ENCODE peak calls at places on chromosome 6, in eight cellular contexts. Q is fibroblast of mammary gland, F is neural crest cell, P is RWPE1, T is GM13977, D is body of pancreas, H is HFFc6, M is endodermal cell. W is an unnamed sample.
A peak's percentile ranks its signal among the peaks of the same experiment; 100 is the strongest.

GRCh38 chr6:35552285-35552917 is 39.7 kb upstream of the TULP1 start:
- DNase-seq in Q (peak; percentile 56), F (peak; percentile 26), P (no peak), T (peak; percentile 34), D (peak; percentile 68), H (peak; percentile 36), M (peak; percentile 90), W (no peak)

GRCh38 chr6:32937230-32937633 is 3.6 kb downstream of the HLA-DMB start:
- DNase-seq in Q (no peak), F (no peak), P (no peak), T (no peak), D (no peak), H (no peak), M (no peak), W (no peak)

GRCh38 chr6:14702678-14703077 is 543.2 kb upstream of the JARID2 start:
- DNase-seq in Q (no peak), F (no peak), P (no peak), T (no peak), D (no peak), H (no peak), M (no peak), W (no peak)

GRCh38 chr6:22062807-22063408 is 233.9 kb downstream of the PRL start:
- DNase-seq in Q (no peak), F (no peak), P (no peak), T (no peak), D (no peak), H (no peak), M (no peak), W (no peak)

GRCh38 chr6:87661503-87661902 is 40.5 kb downstream of the AKIRIN2 start:
- DNase-seq in Q (peak; percentile 20), F (no peak), P (no peak), T (no peak), D (no peak), H (peak; percentile 50), M (no peak), W (no peak)

GRCh38 chr6:114592506-114592905 is 249.7 kb upstream of the HS3ST5 start:
- DNase-seq in Q (no peak), F (no peak), P (no peak), T (no peak), D (no peak), H (no peak), M (no peak), W (no peak)

GRCh38 chr6:95487817-95488216 is 89.5 kb upstream of the MANEA start:
- DNase-seq in Q (no peak), F (no peak), P (no peak), T (no peak), D (no peak), H (no peak), M (no peak), W (no peak)

GRCh38 chr6:42369568-42369967 is 82.2 kb downstream of the TRERF1 start:
- DNase-seq in Q (no peak), F (no peak), P (peak; percentile 67), T (peak; percentile 25), D (no peak), H (no peak), M (no peak), W (no peak)

GRCh38 chr6:170160628-170161611 is 130.0 kb downstream of the DLL1 start:
- DNase-seq in Q (no peak), F (no peak), P (no peak), T (no peak), D (no peak), H (no peak), M (no peak), W (peak; percentile 35)

GRCh38 chr6:143948208-143948607 is 59.9 kb downstream of the PLAGL1 start:
- DNase-seq in Q (no peak), F (no peak), P (no peak), T (no peak), D (no peak), H (no peak), M (no peak), W (no peak)
- TF ChIP-seq CTCF in Q (no peak), F (no peak), P (no peak), T (no peak), D (no peak), H (no peak), M (no peak), W (no peak)

GRCh38 chr6:31689249-31690110 is 8.6 kb upstream of the LY6G5C start:
- DNase-seq in Q (no peak), F (no peak), P (no peak), T (no peak), D (no peak), H (no peak), M (peak; percentile 84), W (no peak)
- TF ChIP-seq CTCF in Q (peak; percentile 45), F (peak; percentile 41), P (no peak), T (peak; percentile 48), D (no peak), H (peak; percentile 75), M (peak; percentile 73), W (peak; percentile 29)

GRCh38 chr6:146913842-146914562 is 290.2 kb upstream of the STXBP5 start:
- DNase-seq in Q (peak; percentile 99), F (peak; percentile 31), P (peak; percentile 76), T (no peak), D (peak; percentile 52), H (peak; percentile 99), M (peak; percentile 93), W (peak; percentile 22)
- TF ChIP-seq CTCF in Q (no peak), F (no peak), P (no peak), T (no peak), D (no peak), H (peak; percentile 17), M (no peak), W (no peak)

GRCh38 chr6:82095091-82095490 is 152.5 kb downstream of the IBTK start:
- DNase-seq in Q (no peak), F (no peak), P (no peak), T (no peak), D (no peak), H (no peak), M (no peak), W (no peak)
- TF ChIP-seq CTCF in Q (no peak), F (no peak), P (no peak), T (no peak), D (no peak), H (no peak), M (peak; percentile 25), W (no peak)

DNA sequence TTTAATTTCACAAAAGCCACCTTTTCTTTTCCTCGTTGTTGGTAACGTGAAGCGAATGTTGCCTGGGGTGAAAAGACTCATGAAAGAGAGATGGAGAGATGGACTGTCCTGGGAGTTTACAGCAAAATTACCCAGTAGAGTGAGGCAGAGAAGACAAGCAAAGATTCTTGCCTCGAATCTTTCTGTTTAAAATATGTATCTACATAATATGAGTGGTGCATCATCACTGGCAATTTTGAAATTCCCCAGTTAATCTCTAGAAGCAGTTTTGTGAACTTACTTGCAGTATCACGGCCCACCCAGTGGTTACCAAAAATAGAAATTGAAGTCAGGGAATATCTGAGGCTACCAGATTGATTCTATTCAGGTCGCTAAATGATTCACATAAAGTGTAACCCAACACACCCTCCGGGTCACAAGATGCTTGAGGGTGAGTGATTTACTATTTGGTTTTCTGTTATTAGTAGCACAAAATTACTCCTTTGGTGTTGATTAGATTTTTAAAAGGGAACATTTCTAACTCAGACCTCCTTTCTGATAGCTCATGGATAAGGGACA is 111.9 kb downstream of the PPP1R14C start:
- DNase-seq in Q (no peak), F (no peak), P (no peak), T (no peak), D (no peak), H (no peak), M (no peak), W (no peak)
- TF ChIP-seq CTCF in Q (no peak), F (no peak), P (no peak), T (no peak), D (no peak), H (no peak), M (no peak), W (no peak)

DNA sequence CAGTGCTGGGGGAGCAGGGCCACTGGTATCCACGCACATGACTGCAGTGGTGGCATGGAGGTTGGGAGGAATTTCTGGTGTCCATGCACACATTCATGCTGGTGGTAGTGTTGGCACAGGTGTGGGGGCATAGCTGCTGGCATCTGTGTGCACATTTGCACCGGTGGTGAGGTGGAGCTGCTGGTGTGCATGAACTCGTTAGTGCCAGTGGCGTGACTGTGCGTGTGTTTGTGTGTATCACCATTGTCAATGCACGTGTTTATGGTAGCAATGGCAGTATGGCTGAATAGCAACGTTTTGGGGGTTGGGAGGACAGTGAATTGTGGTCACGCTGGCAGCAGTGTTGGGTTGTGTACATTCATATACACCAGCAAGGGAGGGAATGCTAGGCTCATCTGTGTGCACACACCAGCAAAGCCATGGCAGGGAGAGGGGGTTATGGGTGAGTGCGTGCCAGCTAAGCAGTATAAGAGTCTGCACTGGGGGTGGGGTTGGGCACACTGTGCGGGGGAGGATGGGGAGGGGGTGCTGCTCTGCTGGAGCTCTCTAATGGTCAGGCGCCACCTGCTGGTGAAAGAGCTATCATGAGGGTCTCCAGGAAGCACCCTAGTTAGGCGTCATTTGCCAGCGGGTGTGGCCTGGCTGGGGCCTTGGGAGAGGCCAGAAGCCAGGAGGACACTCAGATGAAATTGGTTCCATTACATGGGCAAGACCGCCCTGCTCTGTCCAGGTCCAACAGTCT is 626.1 kb upstream of the ID4 start:
- DNase-seq in Q (no peak), F (peak; percentile 19), P (no peak), T (peak; percentile 23), D (peak; percentile 47), H (no peak), M (peak; percentile 84), W (peak; percentile 49)
- TF ChIP-seq CTCF in Q (no peak), F (peak; percentile 41), P (no peak), T (peak; percentile 49), D (peak; percentile 22), H (no peak), M (peak; percentile 77), W (peak; percentile 16)

DNA sequence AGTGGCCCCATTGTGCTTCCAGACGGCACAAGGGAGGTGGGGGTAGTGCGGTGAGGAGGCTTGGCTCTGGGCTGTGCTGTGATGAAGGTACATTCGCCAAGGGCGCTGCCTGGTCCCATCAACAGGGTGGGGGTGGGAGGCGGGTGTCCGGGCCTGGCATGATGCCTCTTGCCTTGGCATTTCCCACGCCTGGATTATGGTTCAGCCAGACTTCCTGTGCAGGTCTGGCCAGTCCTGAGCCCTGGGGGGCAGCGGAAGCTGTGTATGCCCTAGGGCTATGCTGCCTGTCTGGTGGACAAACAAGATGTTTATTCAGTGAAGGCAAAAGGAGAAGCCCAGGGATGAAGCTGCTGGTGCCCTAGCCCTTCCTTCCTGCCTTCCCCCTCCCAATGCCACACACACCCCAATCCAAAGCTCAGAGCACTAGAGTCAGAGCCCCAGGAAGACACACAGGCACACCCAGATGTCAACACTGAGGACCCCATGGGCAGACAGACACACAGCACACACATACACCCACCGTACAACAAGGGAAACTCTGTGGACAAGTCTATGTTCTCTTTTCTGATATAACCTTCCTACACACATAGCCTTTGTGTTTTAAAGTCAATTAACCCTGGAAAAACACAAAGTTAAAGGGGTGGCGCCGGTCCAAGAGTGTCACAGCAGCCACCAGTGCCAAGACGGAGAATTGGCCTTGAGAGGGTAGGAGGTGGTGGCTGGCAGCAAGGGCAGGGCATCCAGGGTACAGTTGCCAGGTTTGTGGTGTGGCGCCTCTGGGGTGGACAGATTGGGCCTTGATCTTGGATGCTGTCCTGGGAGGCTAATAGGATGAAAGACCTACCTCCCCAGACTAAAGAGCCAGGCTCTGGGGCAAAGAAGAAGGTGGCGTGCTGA is 54.7 kb upstream of the SAYSD1 start:
- DNase-seq in Q (no peak), F (no peak), P (no peak), T (no peak), D (peak; percentile 85), H (no peak), M (peak; percentile 18), W (no peak)
- TF ChIP-seq CTCF in Q (no peak), F (no peak), P (no peak), T (no peak), D (no peak), H (no peak), M (no peak), W (no peak)